ENCODE peak calls at places on chromosomes 11 and 22, in eight cellular contexts. N, O, M, U, Q, W, I and D are unnamed samples.

GRCh38 chr11:89381094-89381493 is 110.1 kb downstream of the NOX4 start:
- DNase-seq in Q (peak; percentile 97), O (no peak), M (no peak), N (no peak), U (no peak), W (peak; percentile 24), I (peak; percentile 89), D (no peak)

GRCh38 chr11:128279861-128280260 is 307.5 kb downstream of the ETS1 start:
- DNase-seq in N (no peak), O (no peak), W (no peak), I (peak; percentile 87), Q (peak; percentile 73), U (no peak), M (no peak), D (no peak)

GRCh38 chr11:27471588-27472397 is 797 bp downstream of the LGR4 start:
- DNase-seq in O (peak; percentile 60), W (no peak), U (peak; percentile 38), I (no peak), N (no peak), M (no peak), Q (peak; percentile 39), D (no peak)

GRCh38 chr11:17722000-17722643 is 2.8 kb downstream of the MYOD1 start:
- DNase-seq in U (no peak), M (no peak), Q (peak; percentile 37), O (no peak), W (no peak), N (no peak), I (no peak), D (no peak)

GRCh38 chr11:118621071-118621815 is 13.8 kb downstream of the PHLDB1 start:
- DNase-seq in U (peak; percentile 90), M (peak; percentile 86), Q (peak; percentile 84), N (no peak), O (peak; percentile 71), I (no peak), W (peak; percentile 65), D (no peak)

GRCh38 chr22:45612451-45612901 is 59.2 kb upstream of the ATXN10 start:
- DNase-seq in W (peak; percentile 72), O (no peak), I (peak; percentile 55), M (no peak), N (no peak), U (peak; percentile 62), Q (peak; percentile 97), D (peak; percentile 26)

GRCh38 chr11:412641-413119 is 2.1 kb downstream of the SIGIRR start:
- DNase-seq in I (no peak), M (no peak), Q (no peak), U (no peak), O (no peak), W (no peak), N (no peak), D (no peak)

GRCh38 chr11:27740362-27741024 is 40.2 kb upstream of the BDNF start:
- DNase-seq in Q (no peak), O (no peak), M (no peak), N (no peak), U (no peak), I (no peak), W (no peak), D (no peak)

GRCh38 chr11:122851366-122852011 is 13.2 kb downstream of the CRTAM start:
- DNase-seq in I (no peak), W (no peak), O (no peak), Q (no peak), N (peak; percentile 65), M (no peak), U (no peak), D (no peak)